ENCODE peak calls at places on chromosomes 12 and 14, in seven cellular contexts. D is GM23338, E is HCT116, J is SK-N-SH, L is sigmoid colon, U is esophagus muscularis mucosa, Y is stomach. M is an unnamed sample.
A peak's percentile ranks its signal among the peaks of the same experiment; 100 is the strongest.

GRCh38 chr12:130953783-130954543 is at the start of gene ADGRD1:
- DNase-seq in J (no peak), D (peak; percentile 38), Y (peak; percentile 49), L (peak; percentile 93), E (no peak), U (no peak), M (no peak)

GRCh38 chr12:99647453-99647852 is at the start of gene GARIN6:
- DNase-seq in U (no peak), D (no peak), Y (no peak), E (no peak), L (no peak), J (no peak), M (no peak)

GRCh38 chr12:53252349-53252916 is 15.7 kb upstream of the ESPL1 start:
- DNase-seq in D (no peak), J (no peak), Y (peak; percentile 48), E (no peak), U (no peak), L (peak; percentile 71), M (no peak)

GRCh38 chr14:93857081-93857480 is 68.8 kb upstream of the PRIMA1 start:
- DNase-seq in J (no peak), U (no peak), Y (no peak), D (no peak), L (no peak), E (no peak), M (no peak)

GRCh38 chr14:52797653-52798052 is 6.2 kb upstream of the GNPNAT1 start:
- DNase-seq in Y (no peak), L (no peak), J (no peak), E (no peak), D (peak; percentile 17), U (no peak), M (no peak)

GRCh38 chr12:98635657-98636323 is 8.8 kb downstream of the IKBIP start:
- DNase-seq in U (no peak), J (no peak), Y (no peak), L (no peak), E (peak; percentile 39), D (peak; percentile 32), M (no peak)

GRCh38 chr12:92861381-92861780 is 67.7 kb downstream of the EEA1 start:
- DNase-seq in L (no peak), J (no peak), D (no peak), E (no peak), Y (no peak), U (no peak), M (no peak)

GRCh38 chr14:76168531-76168930 is 16.8 kb downstream of the GPATCH2L start:
- DNase-seq in L (no peak), J (no peak), Y (no peak), E (no peak), U (no peak), D (no peak), M (no peak)

GRCh38 chr12:53098354-53098981 is 1.0 kb downstream of the IGFBP6 start:
- DNase-seq in Y (peak; percentile 24), L (peak; percentile 86), D (peak; percentile 34), E (peak; percentile 41), J (no peak), U (no peak), M (no peak)

GRCh38 chr14:104678901-104679705 is 10.3 kb upstream of the INF2 start:
- DNase-seq in U (no peak), J (no peak), Y (no peak), D (no peak), E (no peak), L (peak; percentile 65), M (peak; percentile 75)

GRCh38 chr12:9333129-9333528 is 124.9 kb upstream of the PZP start:
- DNase-seq in D (no peak), E (no peak), Y (no peak), L (no peak), U (no peak), J (no peak), M (no peak)

GRCh38 chr14:76768201-76768656 is 7.0 kb downstream of the VASH1 start:
- DNase-seq in U (no peak), E (no peak), J (peak; percentile 76), D (peak; percentile 84), L (no peak), Y (peak; percentile 40), M (peak; percentile 88)

GRCh38 chr12:82474798-82475184 is 116.5 kb downstream of the METTL25 start:
- DNase-seq in Y (no peak), J (no peak), U (no peak), L (no peak), E (no peak), D (no peak), M (no peak)

GRCh38 chr12:6020930-6021329 is 75.9 kb upstream of the ANO2 start:
- DNase-seq in U (no peak), D (no peak), L (no peak), Y (no peak), E (no peak), J (no peak), M (no peak)

GRCh38 chr12:25997401-25997973 is 39.0 kb downstream of the RASSF8 start:
- DNase-seq in J (no peak), Y (no peak), E (peak; percentile 23), D (peak; percentile 91), L (no peak), U (no peak), M (no peak)

GRCh38 chr14:92568621-92569479 is 55.3 kb downstream of the RIN3 start:
- DNase-seq in D (no peak), U (no peak), J (peak; percentile 32), Y (no peak), L (peak; percentile 74), E (no peak), M (no peak)

GRCh38 chr12:103751171-103751570 is 89.9 kb downstream of the NT5DC3 start:
- DNase-seq in U (no peak), L (no peak), D (peak; percentile 56), E (no peak), Y (no peak), J (no peak), M (no peak)

GRCh38 chr12:103495783-103496456 is at the start of gene C12orf42:
- DNase-seq in Y (no peak), J (peak; percentile 74), U (no peak), D (peak; percentile 72), L (no peak), E (peak; percentile 12), M (no peak)

GRCh38 chr12:66822961-66823360 is 144.1 kb upstream of the GRIP1 start:
- DNase-seq in E (no peak), D (no peak), J (no peak), U (no peak), L (no peak), Y (no peak), M (no peak)

GRCh38 chr14:44912041-44912869 is 49.5 kb downstream of the KLHL28 start:
- DNase-seq in L (no peak), E (no peak), Y (no peak), D (peak; percentile 32), J (peak; percentile 34), U (no peak), M (peak; percentile 66)

GRCh38 chr12:8064131-8064530 is 2.0 kb downstream of the C3AR1 start:
- DNase-seq in E (no peak), L (no peak), D (no peak), U (no peak), Y (no peak), J (no peak), M (no peak)

GRCh38 chr12:32983968-32984367 is 87.4 kb upstream of the PKP2 start:
- DNase-seq in E (no peak), U (no peak), J (peak; percentile 5), L (no peak), D (peak; percentile 82), Y (no peak), M (no peak)

GRCh38 chr12:67068773-67069450 is 200.2 kb upstream of the CAND1 start:
- DNase-seq in E (no peak), U (no peak), D (peak; percentile 74), L (peak; percentile 72), J (peak; percentile 76), Y (peak; percentile 34), M (peak; percentile 76)

GRCh38 chr12:78898416-78898815 is 33.8 kb downstream of the SYT1 start:
- DNase-seq in Y (no peak), L (peak; percentile 68), E (no peak), U (no peak), D (no peak), J (peak; percentile 25), M (no peak)

GRCh38 chr14:61545716-61546455 is 149.4 kb upstream of the HIF1A start:
- DNase-seq in E (no peak), L (no peak), Y (no peak), D (no peak), U (no peak), J (no peak), M (no peak)

GRCh38 chr12:98709022-98709421 is 63.9 kb downstream of the APAF1 start:
- DNase-seq in L (no peak), J (no peak), E (no peak), D (no peak), Y (no peak), U (no peak), M (no peak)

GRCh38 chr12:94560416-94561221 is 89.7 kb downstream of the TMCC3 start:
- DNase-seq in E (peak; percentile 35), J (no peak), Y (no peak), U (no peak), D (peak; percentile 84), L (no peak), M (peak; percentile 80)

GRCh38 chr12:13945236-13945635 is 36.2 kb downstream of the GRIN2B start:
- DNase-seq in U (peak; percentile 39), L (no peak), J (no peak), D (no peak), Y (no peak), E (no peak), M (no peak)

GRCh38 chr12:43349863-43350262 is 202.1 kb downstream of the ADAMTS20 start:
- DNase-seq in J (no peak), D (no peak), U (no peak), L (no peak), Y (no peak), E (peak; percentile 10), M (no peak)
- TF ChIP-seq CTCF in J (peak; percentile 44), D (peak; percentile 31), U (no peak), L (no peak), Y (no peak), E (peak; percentile 32), M (no peak)

GRCh38 chr12:43406797-43407196 is 145.2 kb downstream of the ADAMTS20 start:
- DNase-seq in J (no peak), L (no peak), U (no peak), D (no peak), Y (no peak), E (no peak), M (no peak)
- TF ChIP-seq POLR2AphosphoS5 in J (no peak), L (no peak), U (no peak), D (no peak), Y (no peak), E (no peak), M (no peak)

DNA sequence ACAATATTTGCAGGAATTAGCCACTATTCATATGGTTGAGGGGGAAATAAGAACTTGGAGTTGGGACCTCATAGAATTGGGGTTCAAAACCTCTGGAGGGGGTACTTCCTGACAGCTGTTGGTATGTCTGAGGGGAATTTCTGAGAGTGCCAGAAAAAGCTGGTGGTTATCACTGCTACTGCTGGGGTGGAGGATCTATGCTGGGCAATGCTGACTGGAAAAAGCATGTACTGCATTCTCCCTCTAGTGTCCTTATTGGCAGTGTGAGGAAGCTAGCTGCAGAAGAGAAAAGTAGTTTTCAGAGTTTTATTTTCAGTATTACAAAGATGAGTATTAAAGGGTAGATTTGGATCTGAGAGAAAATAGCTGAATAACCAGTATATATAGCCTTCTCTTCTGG is 88.8 kb downstream of the FUT8 start:
- DNase-seq in Y (no peak), L (no peak), E (no peak), J (no peak), D (no peak), U (no peak), M (no peak)
- TF ChIP-seq CTCF in Y (no peak), L (no peak), E (no peak), J (no peak), D (peak; percentile 20), U (no peak), M (no peak)

GRCh38 chr12:120231316-120232011 is 30.6 kb upstream of the RPLP0 start:
- DNase-seq in U (no peak), Y (peak; percentile 73), J (no peak), D (peak; percentile 87), E (peak; percentile 97), L (peak; percentile 79), M (peak; percentile 88)
- TF ChIP-seq POLR2AphosphoS5 in U (peak; percentile 32), Y (peak; percentile 69), J (peak; percentile 86), D (no peak), E (peak; percentile 63), L (peak; percentile 60), M (peak; percentile 82)

M was measured in spleen.